ENCODE peak calls at places on chromosomes 7 and 10, in four cellular contexts. X, A, M and P are unnamed samples.

GRCh38 chr10:62037890-62038608 is 136.6 kb downstream of the ARID5B start:
- DNase-seq in X (no peak), A (no peak), M (no peak), P (no peak)

GRCh38 chr7:29457565-29457971 is 106.1 kb upstream of the PRR15 start:
- DNase-seq in X (no peak), A (peak; percentile 14), M (peak; percentile 41), P (no peak)

GRCh38 chr7:69091476-69091875 is 506.8 kb upstream of the AUTS2 start:
- DNase-seq in X (no peak), A (no peak), M (no peak), P (no peak)

GRCh38 chr10:114547056-114547455 is 111.0 kb downstream of the ABLIM1 start:
- DNase-seq in X (no peak), A (no peak), M (no peak), P (no peak)

GRCh38 chr7:8189615-8190014 is 72.4 kb downstream of the ICA1 start:
- DNase-seq in X (no peak), A (no peak), M (no peak), P (no peak)

GRCh38 chr7:7639847-7640220 is 718 bp upstream of the UMAD1 start:
- DNase-seq in X (no peak), A (peak; percentile 39), M (peak; percentile 24), P (no peak)

GRCh38 chr10:96073722-96074121 is 30.3 kb downstream of the CCNJ start:
- DNase-seq in X (no peak), A (no peak), M (peak; percentile 60), P (peak; percentile 55)

GRCh38 chr7:105875505-105875904 is 894 bp downstream of the ATXN7L1 start:
- DNase-seq in X (no peak), A (no peak), M (no peak), P (no peak)

GRCh38 chr10:28532223-28532508 is 752 bp upstream of the WAC start:
- DNase-seq in X (no peak), A (peak; percentile 52), M (no peak), P (no peak)

DNA sequence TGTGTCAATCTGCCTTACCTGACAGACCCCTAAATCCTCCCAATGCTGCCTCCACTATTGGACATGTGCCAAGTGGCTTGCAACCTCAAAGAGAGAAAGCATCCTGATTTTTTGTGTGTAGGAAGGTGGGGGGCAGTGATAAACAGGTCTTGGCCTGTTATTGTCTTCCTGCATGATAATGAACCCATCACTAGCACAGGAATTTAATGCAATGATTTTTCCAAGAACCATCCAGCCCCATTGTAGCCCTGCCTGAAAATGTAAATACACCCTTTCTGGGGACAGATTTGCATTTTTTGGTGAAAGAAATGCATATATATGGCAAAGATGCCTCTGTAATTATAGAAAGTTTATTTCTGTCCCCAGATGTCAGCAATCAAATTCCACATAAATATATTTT is 850.3 kb downstream of the LRMDA start:
- DNase-seq in X (no peak), A (no peak), M (no peak), P (no peak)
- TF ChIP-seq CTCF in X (no peak), A (no peak), M (no peak), P (no peak)

GRCh38 chr7:91568138-91568537 is 303.9 kb downstream of the FZD1 start:
- DNase-seq in X (no peak), A (no peak), M (no peak), P (no peak)
- H3K4me3 ChIP-seq in X (no peak overlapping the region), A (no peak overlapping the region), M (no peak overlapping the region), P (no peak overlapping the region)

GRCh38 chr7:127628445-127628844 is 10.5 kb upstream of the PAX4 start:
- DNase-seq in X (no peak), A (no peak), M (no peak), P (no peak)

GRCh38 chr7:127632276-127632910 is 14.5 kb upstream of the PAX4 start:
- DNase-seq in X (peak; percentile 92), A (no peak), M (peak; percentile 49), P (no peak)

GRCh38 chr7:127629268-127629854 is 11.4 kb upstream of the PAX4 start:
- DNase-seq in X (no peak), A (peak; percentile 28), M (no peak), P (no peak)
- TF ChIP-seq CTCF in X (peak; percentile 39), A (peak; percentile 36), M (peak; percentile 63), P (peak; percentile 60)

GRCh38 chr7:116786791-116787443 is 75.5 kb upstream of the CAPZA2 start:
- DNase-seq in X (no peak), A (no peak), M (peak; percentile 40), P (no peak)
- H3K4me3 ChIP-seq in X (no peak overlapping the region), A (no peak overlapping the region), M (no peak overlapping the region), P (no peak overlapping the region)

GRCh38 chr7:155369766-155370165 is 72.1 kb downstream of the INSIG1 start:
- DNase-seq in X (no peak), A (no peak), M (no peak), P (no peak)

GRCh38 chr7:155372782-155373358 is 75.2 kb downstream of the INSIG1 start:
- DNase-seq in X (no peak), A (no peak), M (no peak), P (no peak)

GRCh38 chr7:155371331-155371883 is 73.7 kb downstream of the INSIG1 start:
- DNase-seq in X (no peak), A (no peak), M (no peak), P (no peak)

GRCh38 chr7:155373359-155374273 is 75.9 kb downstream of the INSIG1 start:
- DNase-seq in X (no peak), A (no peak), M (peak; percentile 23), P (no peak)

DNA sequence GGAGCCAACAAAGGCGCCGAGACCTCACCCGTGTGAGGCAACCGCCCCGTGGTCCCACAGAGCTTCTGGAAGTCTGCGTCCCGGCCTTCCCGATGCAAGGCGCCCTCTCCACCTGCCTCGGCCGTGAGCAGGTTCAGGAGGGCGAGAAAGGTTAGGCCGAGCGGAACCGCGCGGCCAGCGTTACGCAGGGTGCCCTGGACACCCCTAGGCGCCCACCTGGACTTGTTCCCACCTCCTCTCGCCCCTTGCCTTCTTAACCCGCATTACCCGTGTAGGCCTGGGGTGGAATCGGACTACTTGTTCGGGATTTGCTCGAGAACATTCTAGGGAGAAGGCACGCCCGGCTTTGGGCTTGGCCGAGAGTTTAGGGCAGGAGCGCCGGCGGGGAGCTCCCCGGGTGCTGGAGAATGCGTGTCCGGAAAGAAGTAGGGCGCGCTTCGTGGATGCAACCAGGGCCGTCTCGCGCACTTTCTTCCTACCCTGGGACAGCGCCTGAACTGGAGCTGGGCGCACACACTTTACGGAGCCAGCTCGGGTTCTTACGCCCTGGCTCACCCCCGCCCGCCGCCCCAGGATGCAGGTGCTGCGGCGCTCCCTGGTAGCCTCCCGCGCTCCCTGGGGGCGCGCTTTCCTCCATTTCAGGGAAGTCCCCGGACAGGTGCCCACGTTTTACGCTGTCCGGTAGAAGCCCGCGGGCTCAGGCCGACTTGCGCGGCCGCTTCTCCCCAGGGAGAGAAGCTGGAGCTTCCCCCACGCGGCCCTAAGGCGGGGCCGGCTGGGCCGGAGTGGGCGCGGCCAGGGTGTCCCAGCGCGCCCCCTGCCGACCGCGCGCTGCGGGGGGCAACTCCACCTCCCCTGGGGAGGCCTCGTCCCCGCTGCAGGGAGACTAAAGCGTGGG is 74.5 kb downstream of the INSIG1 start:
- DNase-seq in X (no peak), A (no peak), M (no peak), P (no peak)
- TF ChIP-seq CTCF in X (peak; percentile 19), A (peak; percentile 19), M (peak; percentile 37), P (peak; percentile 60)